ENCODE peak calls at places on chromosomes 5 and 9, in five cellular contexts. S is DND-41, Y is fibroblast of lung, E is psoas muscle, Q is PC-9. P is an unnamed sample.

GRCh38 chr9:122265265-122265900 is 701 bp downstream of the MRRF start:
- DNase-seq in S (peak; percentile 10), Y (peak; percentile 9), E (no peak), Q (peak; percentile 55), P (no peak)

GRCh38 chr5:170757182-170757601 is 26.3 kb upstream of the GABRP start:
- DNase-seq in S (no peak), Y (peak; percentile 53), E (no peak), Q (peak; percentile 96), P (no peak)

GRCh38 chr5:88707216-88707965 is 175.6 kb downstream of the MEF2C start:
- DNase-seq in S (no peak), Y (peak; percentile 81), E (no peak), Q (no peak), P (no peak)

GRCh38 chr9:95413793-95414192 is 96.3 kb upstream of the FANCC start:
- DNase-seq in S (no peak), Y (no peak), E (no peak), Q (no peak), P (no peak)

GRCh38 chr5:127302509-127302908 is 11.9 kb downstream of the MEGF10 start:
- DNase-seq in S (no peak), Y (no peak), E (no peak), Q (no peak), P (no peak)

GRCh38 chr5:56110646-56111403 is 116.1 kb upstream of the IL6ST start:
- DNase-seq in S (no peak), Y (peak; percentile 69), E (no peak), Q (peak; percentile 47), P (no peak)

GRCh38 chr5:76544268-76544926 is 78.8 kb downstream of the F2RL2 start:
- DNase-seq in S (no peak), Y (peak; percentile 43), E (no peak), Q (no peak), P (peak; percentile 58)

GRCh38 chr9:12439267-12439666 is 253.9 kb upstream of the TYRP1 start:
- DNase-seq in S (no peak), Y (no peak), E (no peak), Q (no peak), P (no peak)

GRCh38 chr5:158154226-158155005 is 295.5 kb upstream of the CLINT1 start:
- DNase-seq in S (no peak), Y (peak; percentile 93), E (peak; percentile 34), Q (no peak), P (no peak)

GRCh38 chr9:88458716-88459115 is 70.5 kb downstream of the SPIN1 start:
- DNase-seq in S (no peak), Y (peak; percentile 95), E (no peak), Q (no peak), P (no peak)

GRCh38 chr5:139985733-139986132 is 57.4 kb downstream of the NRG2 start:
- DNase-seq in S (no peak), Y (peak; percentile 79), E (no peak), Q (peak; percentile 82), P (no peak)

GRCh38 chr5:61687371-61687770 is 355.3 kb downstream of the ZSWIM6 start:
- DNase-seq in S (no peak), Y (peak; percentile 50), E (no peak), Q (no peak), P (no peak)

GRCh38 chr5:151520294-151520693 is 70.8 kb downstream of the FAT2 start:
- DNase-seq in S (no peak), Y (no peak), E (no peak), Q (no peak), P (no peak)

GRCh38 chr9:122444366-122444765 is 33.4 kb downstream of the OR1J1 start:
- DNase-seq in S (no peak), Y (peak; percentile 60), E (peak; percentile 67), Q (no peak), P (no peak)

GRCh38 chr5:171848911-171849520 is 63.4 kb downstream of the SMIM23 start:
- DNase-seq in S (no peak), Y (no peak), E (no peak), Q (no peak), P (no peak)

GRCh38 chr5:171852255-171852681 is 66.7 kb downstream of the SMIM23 start:
- DNase-seq in S (no peak), Y (no peak), E (no peak), Q (peak; percentile 38), P (no peak)

GRCh38 chr5:171851251-171851650 is 65.6 kb downstream of the SMIM23 start:
- DNase-seq in S (no peak), Y (no peak), E (no peak), Q (no peak), P (no peak)

GRCh38 chr5:171849585-171850353 is 64.2 kb downstream of the SMIM23 start:
- DNase-seq in S (no peak), Y (no peak), E (peak; percentile 42), Q (no peak), P (no peak)

GRCh38 chr5:171850354-171850947 is 64.8 kb downstream of the SMIM23 start:
- DNase-seq in S (no peak), Y (no peak), E (no peak), Q (no peak), P (no peak)
- TF ChIP-seq CTCF in S (peak; percentile 57), Y (peak; percentile 40), E (no peak), Q (peak; percentile 56), P (no peak)

GRCh38 chr5:116371935-116372334 is 202.7 kb downstream of the SEMA6A start:
- DNase-seq in S (no peak), Y (no peak), E (no peak), Q (no peak), P (no peak)
- H3K27ac ChIP-seq in S (no peak overlapping the region), Y (no peak overlapping the region), E (peak overlapping the region; percentile 73), Q (no peak overlapping the region), P (no peak overlapping the region)

GRCh38 chr9:4073371-4073770 is 226.5 kb downstream of the GLIS3 start:
- DNase-seq in S (no peak), Y (no peak), E (no peak), Q (no peak), P (no peak)
- TF ChIP-seq CTCF in S (peak; percentile 24), Y (peak; percentile 49), E (no peak), Q (peak; percentile 28), P (no peak)

DNA sequence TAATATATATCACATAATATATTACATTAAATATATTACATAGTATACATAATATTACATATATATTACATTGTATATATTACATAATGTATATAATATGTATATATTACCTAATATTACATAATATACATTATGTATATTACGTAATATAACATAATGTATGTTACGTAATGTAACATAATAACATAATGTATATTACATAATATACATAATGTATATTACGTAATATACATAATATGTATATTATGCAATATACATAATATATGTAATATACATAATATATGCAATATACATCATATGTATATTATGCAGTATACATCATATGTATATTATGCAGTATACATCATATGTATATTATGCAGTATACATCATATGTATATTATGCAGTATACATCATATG is 19.1 kb downstream of the CYLC2 start:
- DNase-seq in S (no peak), Y (no peak), E (no peak), Q (no peak), P (no peak)
- H3K27ac ChIP-seq in S (no peak overlapping the region), Y (no peak overlapping the region), E (no peak overlapping the region), Q (no peak overlapping the region), P (no peak overlapping the region)